ENCODE peak calls at places on chromosome X, in ten cellular contexts. One of them, this sample, is unnamed.

GRCh38 chrX:41482153-41482850 is 35.2 kb downstream of the NYX start:
- DNase-seq in mesendoderm: peak
- DNase-seq in upper lobe of left lung: no peak
- DNase-seq in Peyer's patch: no peak
- DNase-seq in foreskin keratinocyte: no peak
- DNase-seq in iPS DF 6.9: no peak
- DNase-seq in PC-3: no peak
- DNase-seq in brain microvascular endothelial cell: no peak
- DNase-seq in right cardiac atrium: no peak
- DNase-seq in PC-9: no peak
- DNase-seq in this sample: no peak

GRCh38 chrX:10164879-10165278 is 8.1 kb downstream of the CLCN4 start:
- DNase-seq in mesendoderm: no peak
- DNase-seq in upper lobe of left lung: no peak
- DNase-seq in Peyer's patch: no peak
- DNase-seq in foreskin keratinocyte: no peak
- DNase-seq in iPS DF 6.9: no peak
- DNase-seq in PC-3: no peak
- DNase-seq in brain microvascular endothelial cell: no peak
- DNase-seq in right cardiac atrium: no peak
- DNase-seq in PC-9: no peak
- DNase-seq in this sample: no peak

GRCh38 chrX:38561126-38561868 is at the start of gene TSPAN7:
- DNase-seq in mesendoderm: peak
- DNase-seq in upper lobe of left lung: peak
- DNase-seq in Peyer's patch: peak
- DNase-seq in foreskin keratinocyte: no peak
- DNase-seq in iPS DF 6.9: no peak
- DNase-seq in PC-3: peak
- DNase-seq in brain microvascular endothelial cell: peak
- DNase-seq in right cardiac atrium: peak
- DNase-seq in PC-9: no peak
- DNase-seq in this sample: peak

GRCh38 chrX:137926090-137926489 is 360.2 kb downstream of the ZIC3 start:
- DNase-seq in mesendoderm: peak
- DNase-seq in upper lobe of left lung: no peak
- DNase-seq in Peyer's patch: no peak
- DNase-seq in foreskin keratinocyte: no peak
- DNase-seq in iPS DF 6.9: no peak
- DNase-seq in PC-3: peak
- DNase-seq in brain microvascular endothelial cell: no peak
- DNase-seq in right cardiac atrium: no peak
- DNase-seq in PC-9: no peak
- DNase-seq in this sample: no peak

GRCh38 chrX:53135581-53135980 is 41.6 kb downstream of the KANTR start:
- DNase-seq in mesendoderm: no peak
- DNase-seq in upper lobe of left lung: no peak
- DNase-seq in Peyer's patch: no peak
- DNase-seq in foreskin keratinocyte: no peak
- DNase-seq in iPS DF 6.9: no peak
- DNase-seq in PC-3: no peak
- DNase-seq in brain microvascular endothelial cell: no peak
- DNase-seq in right cardiac atrium: no peak
- DNase-seq in PC-9: no peak
- DNase-seq in this sample: no peak

GRCh38 chrX:153573999-153574398 is 24.9 kb downstream of the CCNQ start:
- DNase-seq in mesendoderm: peak
- DNase-seq in upper lobe of left lung: no peak
- DNase-seq in Peyer's patch: no peak
- DNase-seq in foreskin keratinocyte: no peak
- DNase-seq in iPS DF 6.9: no peak
- DNase-seq in PC-3: peak
- DNase-seq in brain microvascular endothelial cell: no peak
- DNase-seq in right cardiac atrium: no peak
- DNase-seq in PC-9: no peak
- DNase-seq in this sample: no peak

GRCh38 chrX:55135171-55135570 is 46.4 kb downstream of the PAGE2 start:
- DNase-seq in mesendoderm: peak
- DNase-seq in upper lobe of left lung: no peak
- DNase-seq in Peyer's patch: peak
- DNase-seq in foreskin keratinocyte: peak
- DNase-seq in iPS DF 6.9: no peak
- DNase-seq in PC-3: peak
- DNase-seq in brain microvascular endothelial cell: peak
- DNase-seq in right cardiac atrium: peak
- DNase-seq in PC-9: peak
- DNase-seq in this sample: peak

GRCh38 chrX:7074135-7074907 is 73.2 kb upstream of the STS start:
- DNase-seq in mesendoderm: no peak
- DNase-seq in upper lobe of left lung: no peak
- DNase-seq in Peyer's patch: no peak
- DNase-seq in foreskin keratinocyte: no peak
- DNase-seq in iPS DF 6.9: no peak
- DNase-seq in PC-3: no peak
- DNase-seq in brain microvascular endothelial cell: no peak
- DNase-seq in right cardiac atrium: no peak
- DNase-seq in PC-9: no peak
- DNase-seq in this sample: peak

GRCh38 chrX:103533428-103534216 is 14.3 kb upstream of the RAB40A start:
- DNase-seq in mesendoderm: peak
- DNase-seq in upper lobe of left lung: no peak
- DNase-seq in Peyer's patch: peak
- DNase-seq in foreskin keratinocyte: no peak
- DNase-seq in iPS DF 6.9: peak
- DNase-seq in PC-3: peak
- DNase-seq in brain microvascular endothelial cell: peak
- DNase-seq in right cardiac atrium: peak
- DNase-seq in PC-9: peak
- DNase-seq in this sample: no peak

GRCh38 chrX:109793191-109793590 is 60.1 kb upstream of the ACSL4 start:
- DNase-seq in mesendoderm: peak
- DNase-seq in upper lobe of left lung: no peak
- DNase-seq in Peyer's patch: no peak
- DNase-seq in foreskin keratinocyte: peak
- DNase-seq in iPS DF 6.9: no peak
- DNase-seq in PC-3: peak
- DNase-seq in brain microvascular endothelial cell: no peak
- DNase-seq in right cardiac atrium: no peak
- DNase-seq in PC-9: no peak
- DNase-seq in this sample: peak

GRCh38 chrX:107700802-107701201 is 72.5 kb downstream of the PRPS1 start:
- DNase-seq in mesendoderm: no peak
- DNase-seq in upper lobe of left lung: no peak
- DNase-seq in Peyer's patch: no peak
- DNase-seq in foreskin keratinocyte: no peak
- DNase-seq in iPS DF 6.9: no peak
- DNase-seq in PC-3: no peak
- DNase-seq in brain microvascular endothelial cell: no peak
- DNase-seq in right cardiac atrium: no peak
- DNase-seq in PC-9: no peak
- DNase-seq in this sample: no peak

GRCh38 chrX:107704181-107704580 is 71.4 kb downstream of the TSC22D3 start:
- DNase-seq in mesendoderm: no peak
- DNase-seq in upper lobe of left lung: no peak
- DNase-seq in Peyer's patch: peak
- DNase-seq in foreskin keratinocyte: no peak
- DNase-seq in iPS DF 6.9: no peak
- DNase-seq in PC-3: no peak
- DNase-seq in brain microvascular endothelial cell: no peak
- DNase-seq in right cardiac atrium: no peak
- DNase-seq in PC-9: no peak
- DNase-seq in this sample: no peak

GRCh38 chrX:107700317-107700774 is 72.0 kb downstream of the PRPS1 start:
- DNase-seq in mesendoderm: no peak
- DNase-seq in upper lobe of left lung: no peak
- DNase-seq in Peyer's patch: peak
- DNase-seq in foreskin keratinocyte: no peak
- DNase-seq in iPS DF 6.9: no peak
- DNase-seq in PC-3: peak
- DNase-seq in brain microvascular endothelial cell: no peak
- DNase-seq in right cardiac atrium: no peak
- DNase-seq in PC-9: peak
- DNase-seq in this sample: no peak

GRCh38 chrX:107701493-107702121 is 73.3 kb downstream of the PRPS1 start:
- DNase-seq in mesendoderm: no peak
- DNase-seq in upper lobe of left lung: no peak
- DNase-seq in Peyer's patch: peak
- DNase-seq in foreskin keratinocyte: no peak
- DNase-seq in iPS DF 6.9: no peak
- DNase-seq in PC-3: no peak
- DNase-seq in brain microvascular endothelial cell: no peak
- DNase-seq in right cardiac atrium: no peak
- DNase-seq in PC-9: no peak
- DNase-seq in this sample: no peak

GRCh38 chrX:107699611-107700010 is 71.3 kb downstream of the PRPS1 start:
- DNase-seq in mesendoderm: no peak
- DNase-seq in upper lobe of left lung: no peak
- DNase-seq in Peyer's patch: peak
- DNase-seq in foreskin keratinocyte: no peak
- DNase-seq in iPS DF 6.9: no peak
- DNase-seq in PC-3: no peak
- DNase-seq in brain microvascular endothelial cell: no peak
- DNase-seq in right cardiac atrium: no peak
- DNase-seq in PC-9: no peak
- DNase-seq in this sample: no peak
- H3K27ac ChIP-seq in mesendoderm: no peak
- H3K27ac ChIP-seq in upper lobe of left lung: peak
- H3K27ac ChIP-seq in Peyer's patch: peak
- H3K27ac ChIP-seq in foreskin keratinocyte: peak
- H3K27ac ChIP-seq in iPS DF 6.9: no peak
- H3K27ac ChIP-seq in PC-3: no peak
- H3K27ac ChIP-seq in brain microvascular endothelial cell: no peak
- H3K27ac ChIP-seq in right cardiac atrium: no peak
- H3K27ac ChIP-seq in PC-9: no peak
- H3K27ac ChIP-seq in this sample: no peak

DNA sequence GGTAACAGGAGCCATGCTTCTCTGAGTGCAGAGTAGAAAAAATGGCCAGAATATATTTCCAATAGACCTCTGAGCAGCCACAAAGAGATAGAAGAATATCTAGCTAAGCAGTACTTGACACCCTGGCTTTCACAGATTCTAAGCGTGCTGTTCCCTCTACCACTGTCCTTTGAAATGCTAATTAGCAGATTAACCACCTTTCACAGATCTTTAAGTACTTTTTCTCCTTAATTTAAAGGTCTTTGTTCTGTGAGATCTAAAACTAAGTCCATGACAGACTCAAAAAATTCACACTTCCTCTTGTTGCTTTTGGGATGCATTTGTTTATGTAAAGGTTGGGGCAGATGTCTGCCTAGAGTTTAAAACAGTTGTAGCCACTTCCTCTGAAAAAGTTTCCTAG is 28.3 kb upstream of the MAGEC2 start:
- DNase-seq in mesendoderm: peak
- DNase-seq in upper lobe of left lung: no peak
- DNase-seq in Peyer's patch: no peak
- DNase-seq in foreskin keratinocyte: no peak
- DNase-seq in iPS DF 6.9: peak
- DNase-seq in PC-3: no peak
- DNase-seq in brain microvascular endothelial cell: no peak
- DNase-seq in right cardiac atrium: no peak
- DNase-seq in PC-9: no peak
- DNase-seq in this sample: no peak
- H3K27ac ChIP-seq in mesendoderm: no peak
- H3K27ac ChIP-seq in upper lobe of left lung: no peak
- H3K27ac ChIP-seq in Peyer's patch: no peak
- H3K27ac ChIP-seq in foreskin keratinocyte: no peak
- H3K27ac ChIP-seq in iPS DF 6.9: no peak
- H3K27ac ChIP-seq in PC-3: no peak
- H3K27ac ChIP-seq in brain microvascular endothelial cell: no peak
- H3K27ac ChIP-seq in right cardiac atrium: no peak
- H3K27ac ChIP-seq in PC-9: no peak
- H3K27ac ChIP-seq in this sample: no peak

GRCh38 chrX:13048265-13048664 is 3.8 kb upstream of the FAM9C start:
- DNase-seq in mesendoderm: no peak
- DNase-seq in upper lobe of left lung: no peak
- DNase-seq in Peyer's patch: no peak
- DNase-seq in foreskin keratinocyte: peak
- DNase-seq in iPS DF 6.9: no peak
- DNase-seq in PC-3: peak
- DNase-seq in brain microvascular endothelial cell: peak
- DNase-seq in right cardiac atrium: no peak
- DNase-seq in PC-9: no peak
- DNase-seq in this sample: no peak

GRCh38 chrX:13047752-13048151 is 3.3 kb upstream of the FAM9C start:
- DNase-seq in mesendoderm: no peak
- DNase-seq in upper lobe of left lung: no peak
- DNase-seq in Peyer's patch: no peak
- DNase-seq in foreskin keratinocyte: no peak
- DNase-seq in iPS DF 6.9: no peak
- DNase-seq in PC-3: no peak
- DNase-seq in brain microvascular endothelial cell: no peak
- DNase-seq in right cardiac atrium: no peak
- DNase-seq in PC-9: no peak
- DNase-seq in this sample: no peak

GRCh38 chrX:13051529-13052172 is 7.2 kb upstream of the FAM9C start:
- DNase-seq in mesendoderm: no peak
- DNase-seq in upper lobe of left lung: no peak
- DNase-seq in Peyer's patch: no peak
- DNase-seq in foreskin keratinocyte: peak
- DNase-seq in iPS DF 6.9: no peak
- DNase-seq in PC-3: no peak
- DNase-seq in brain microvascular endothelial cell: no peak
- DNase-seq in right cardiac atrium: no peak
- DNase-seq in PC-9: no peak
- DNase-seq in this sample: no peak

GRCh38 chrX:13051167-13051528 is 6.7 kb upstream of the FAM9C start:
- DNase-seq in mesendoderm: no peak
- DNase-seq in upper lobe of left lung: no peak
- DNase-seq in Peyer's patch: no peak
- DNase-seq in foreskin keratinocyte: no peak
- DNase-seq in iPS DF 6.9: no peak
- DNase-seq in PC-3: no peak
- DNase-seq in brain microvascular endothelial cell: no peak
- DNase-seq in right cardiac atrium: no peak
- DNase-seq in PC-9: no peak
- DNase-seq in this sample: no peak

DNA sequence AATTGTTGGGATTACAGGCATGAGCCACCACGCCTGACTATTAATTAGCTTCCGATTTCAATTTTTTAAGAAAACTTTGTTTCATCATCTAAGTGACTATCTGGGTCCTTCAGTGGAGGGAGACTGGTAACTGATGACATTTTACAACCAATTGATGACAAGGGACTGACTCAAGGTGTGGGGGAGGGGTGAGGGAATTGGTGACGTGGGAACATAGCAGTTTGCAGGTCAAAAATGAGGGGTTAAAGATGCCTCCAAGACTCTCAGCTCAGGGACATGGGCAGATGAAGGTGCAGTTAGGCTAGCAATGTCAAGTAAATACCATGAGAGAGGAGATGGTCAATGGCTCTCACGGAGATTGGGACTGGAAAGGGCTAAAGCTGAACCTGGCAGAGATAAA is 5.7 kb upstream of the FAM9C start:
- DNase-seq in mesendoderm: no peak
- DNase-seq in upper lobe of left lung: no peak
- DNase-seq in Peyer's patch: no peak
- DNase-seq in foreskin keratinocyte: no peak
- DNase-seq in iPS DF 6.9: no peak
- DNase-seq in PC-3: no peak
- DNase-seq in brain microvascular endothelial cell: no peak
- DNase-seq in right cardiac atrium: no peak
- DNase-seq in PC-9: no peak
- DNase-seq in this sample: no peak
- H3K27ac ChIP-seq in mesendoderm: no peak
- H3K27ac ChIP-seq in upper lobe of left lung: no peak
- H3K27ac ChIP-seq in Peyer's patch: no peak
- H3K27ac ChIP-seq in foreskin keratinocyte: no peak
- H3K27ac ChIP-seq in iPS DF 6.9: no peak
- H3K27ac ChIP-seq in PC-3: no peak
- H3K27ac ChIP-seq in brain microvascular endothelial cell: no peak
- H3K27ac ChIP-seq in right cardiac atrium: no peak
- H3K27ac ChIP-seq in PC-9: no peak
- H3K27ac ChIP-seq in this sample: no peak

GRCh38 chrX:357035-357692 is 29.5 kb downstream of the PPP2R3B start:
- DNase-seq in mesendoderm: no peak
- DNase-seq in upper lobe of left lung: peak
- DNase-seq in Peyer's patch: no peak
- DNase-seq in foreskin keratinocyte: no peak
- DNase-seq in iPS DF 6.9: no peak
- DNase-seq in PC-3: no peak
- DNase-seq in brain microvascular endothelial cell: no peak
- DNase-seq in right cardiac atrium: no peak
- DNase-seq in PC-9: no peak
- DNase-seq in this sample: no peak
- H3K27ac ChIP-seq in mesendoderm: no peak
- H3K27ac ChIP-seq in upper lobe of left lung: no peak
- H3K27ac ChIP-seq in Peyer's patch: no peak
- H3K27ac ChIP-seq in foreskin keratinocyte: no peak
- H3K27ac ChIP-seq in iPS DF 6.9: no peak
- H3K27ac ChIP-seq in PC-3: no peak
- H3K27ac ChIP-seq in brain microvascular endothelial cell: no peak
- H3K27ac ChIP-seq in right cardiac atrium: no peak
- H3K27ac ChIP-seq in PC-9: no peak
- H3K27ac ChIP-seq in this sample: peak

This sample was measured in RWPE1.